ENCODE peak calls at places on chromosomes 13 and 19, in nine cellular contexts. W, Z, P, M, N, A, F, D and H are unnamed samples.

GRCh38 chr13:27309967-27310598 is 39.5 kb downstream of the RASL11A start:
- DNase-seq in W (no peak), Z (no peak), P (no peak), M (peak; percentile 56), N (no peak), A (no peak), F (no peak), D (no peak), H (no peak)

GRCh38 chr19:18859676-18860301 is 28.0 kb downstream of the UPF1 start:
- DNase-seq in W (no peak), Z (no peak), P (no peak), M (no peak), N (no peak), A (no peak), F (no peak), D (no peak), H (peak; percentile 39)

GRCh38 chr13:40377783-40378182 is 288.7 kb downstream of the FOXO1 start:
- DNase-seq in W (no peak), Z (no peak), P (no peak), M (no peak), N (no peak), A (no peak), F (no peak), D (no peak), H (peak; percentile 80)

GRCh38 chr19:55538132-55538531 is 1.2 kb upstream of the SBK2 start:
- DNase-seq in W (no peak), Z (no peak), P (no peak), M (no peak), N (no peak), A (no peak), F (no peak), D (no peak), H (no peak)

GRCh38 chr19:3054972-3055740 is 7.1 kb downstream of the TLE5 start:
- DNase-seq in W (no peak), Z (no peak), P (no peak), M (no peak), N (no peak), A (no peak), F (no peak), D (peak; percentile 42), H (no peak)

GRCh38 chr13:30679483-30680330 is 55.6 kb upstream of the ALOX5AP start:
- DNase-seq in W (peak; percentile 12), Z (peak; percentile 59), P (peak; percentile 53), M (no peak), N (peak; percentile 49), A (no peak), F (peak; percentile 4), D (no peak), H (peak; percentile 59)

GRCh38 chr19:4575267-4575793 is 15.8 kb upstream of the SEMA6B start:
- DNase-seq in W (no peak), Z (no peak), P (peak; percentile 35), M (no peak), N (peak; percentile 44), A (no peak), F (no peak), D (peak; percentile 72), H (peak; percentile 49)

GRCh38 chr13:101415358-101416174 is 742 bp downstream of the NALCN start:
- DNase-seq in W (no peak), Z (no peak), P (no peak), M (no peak), N (no peak), A (no peak), F (peak; percentile 14), D (no peak), H (no peak)

GRCh38 chr19:45451850-45452387 is 15.9 kb upstream of the FOSB start:
- DNase-seq in W (no peak), Z (no peak), P (no peak), M (no peak), N (no peak), A (no peak), F (no peak), D (no peak), H (no peak)

GRCh38 chr19:53192771-53193533 is at the start of gene ZNF665:
- DNase-seq in W (peak; percentile 71), Z (peak; percentile 82), P (peak; percentile 93), M (no peak), N (no peak), A (peak; percentile 63), F (peak; percentile 86), D (peak; percentile 91), H (peak; percentile 91)

GRCh38 chr13:98190889-98191444 is 13.9 kb upstream of the RNF113B start:
- DNase-seq in W (no peak), Z (no peak), P (no peak), M (no peak), N (no peak), A (no peak), F (no peak), D (no peak), H (no peak)

GRCh38 chr13:109698779-109699178 is 87.6 kb downstream of the IRS2 start:
- DNase-seq in W (no peak), Z (no peak), P (no peak), M (no peak), N (no peak), A (no peak), F (no peak), D (no peak), H (peak; percentile 70)

GRCh38 chr13:48891586-48891985 is 84.1 kb upstream of the FNDC3A start:
- DNase-seq in W (no peak), Z (no peak), P (peak; percentile 14), M (peak; percentile 48), N (no peak), A (no peak), F (no peak), D (peak; percentile 9), H (no peak)

GRCh38 chr13:23881408-23881785 is 7.8 kb downstream of the MIPEP start:
- DNase-seq in W (no peak), Z (no peak), P (no peak), M (no peak), N (no peak), A (no peak), F (no peak), D (no peak), H (no peak)

GRCh38 chr13:50400035-50400726 is 384.9 kb downstream of the KCNRG start:
- DNase-seq in W (no peak), Z (no peak), P (no peak), M (no peak), N (no peak), A (no peak), F (no peak), D (no peak), H (peak; percentile 71)

GRCh38 chr13:39776439-39776838 is 121.0 kb downstream of the COG6 start:
- DNase-seq in W (no peak), Z (peak; percentile 30), P (no peak), M (no peak), N (no peak), A (no peak), F (no peak), D (no peak), H (no peak)

GRCh38 chr19:38376576-38376975 is 2.2 kb downstream of the PSMD8 start:
- DNase-seq in W (no peak), Z (no peak), P (no peak), M (no peak), N (no peak), A (no peak), F (no peak), D (no peak), H (no peak)

GRCh38 chr13:37899753-37900152 is 30.2 kb upstream of the TRPC4 start:
- DNase-seq in W (no peak), Z (no peak), P (no peak), M (no peak), N (no peak), A (no peak), F (no peak), D (peak; percentile 39), H (no peak)

GRCh38 chr19:18416778-18417249 is 2.4 kb upstream of the SSBP4 start:
- DNase-seq in W (peak; percentile 45), Z (peak; percentile 79), P (peak; percentile 93), M (no peak), N (peak; percentile 79), A (no peak), F (peak; percentile 68), D (peak; percentile 87), H (peak; percentile 89)

GRCh38 chr13:36778083-36778671 is 40.8 kb upstream of the RFXAP start:
- DNase-seq in W (no peak), Z (no peak), P (no peak), M (no peak), N (no peak), A (no peak), F (no peak), D (no peak), H (peak; percentile 70)

GRCh38 chr13:83880275-83881027 is 1.8 kb downstream of the SLITRK1 start:
- DNase-seq in W (no peak), Z (no peak), P (no peak), M (no peak), N (no peak), A (no peak), F (no peak), D (no peak), H (no peak)

GRCh38 chr19:48239582-48240141 is 16.1 kb downstream of the CARD8 start:
- DNase-seq in W (no peak), Z (no peak), P (no peak), M (no peak), N (no peak), A (no peak), F (no peak), D (no peak), H (no peak)

GRCh38 chr13:24008679-24009078 is 111.4 kb upstream of the C1QTNF9B start:
- DNase-seq in W (no peak), Z (no peak), P (no peak), M (no peak), N (no peak), A (no peak), F (no peak), D (no peak), H (peak; percentile 39)

GRCh38 chr13:82867284-82867683 is 1015.0 kb downstream of the SLITRK1 start:
- DNase-seq in W (no peak), Z (no peak), P (no peak), M (no peak), N (no peak), A (no peak), F (no peak), D (no peak), H (no peak)

GRCh38 chr13:44760434-44760833 is 184.3 kb upstream of the TSC22D1 start:
- DNase-seq in W (no peak), Z (no peak), P (no peak), M (no peak), N (no peak), A (no peak), F (no peak), D (peak; percentile 54), H (no peak)

GRCh38 chr13:27024781-27025492 is 146.7 kb downstream of the USP12 start:
- DNase-seq in W (no peak), Z (no peak), P (no peak), M (no peak), N (no peak), A (no peak), F (no peak), D (no peak), H (no peak)

GRCh38 chr19:45746866-45747265 is 13.6 kb downstream of the MEIOSIN start:
- DNase-seq in W (no peak), Z (peak; percentile 3), P (no peak), M (no peak), N (no peak), A (no peak), F (no peak), D (no peak), H (no peak)

GRCh38 chr19:35090160-35090794 is 25.3 kb upstream of the FXYD3 start:
- DNase-seq in W (peak; percentile 11), Z (peak; percentile 76), P (peak; percentile 79), M (peak; percentile 48), N (peak; percentile 81), A (peak; percentile 8), F (peak; percentile 84), D (peak; percentile 87), H (peak; percentile 77)